ENCODE peak calls at places on chromosomes 4 and X, in four cellular contexts. K, D, O and E are unnamed samples.

GRCh38 chr4:104971458-104971857 is 175.2 kb upstream of the TET2 start:
- DNase-seq in K (no peak), O (no peak), D (no peak), E (no peak)

GRCh38 chrX:77451041-77451440 is 3.9 kb downstream of the FGF16 start:
- DNase-seq in O (no peak), K (no peak), D (no peak), E (no peak)

GRCh38 chrX:40644175-40644574 is 3.2 kb downstream of the CXorf38 start:
- DNase-seq in D (no peak), K (no peak), O (no peak), E (no peak)

GRCh38 chrX:8987672-8988250 is 46.2 kb downstream of the FAM9B start:
- DNase-seq in O (no peak), D (no peak), K (no peak), E (no peak)

GRCh38 chr4:55080174-55080865 is 45.1 kb downstream of the KDR start:
- DNase-seq in K (no peak), O (no peak), D (no peak), E (no peak)

GRCh38 chrX:87572911-87573310 is 55.3 kb downstream of the KLHL4 start:
- DNase-seq in K (no peak), D (no peak), O (no peak), E (no peak)

GRCh38 chr4:113869743-113870375 is 108.3 kb upstream of the CAMK2D start:
- DNase-seq in O (no peak), K (no peak), D (no peak), E (no peak)

GRCh38 chr4:89298788-89299152 is 8.8 kb downstream of the GPRIN3 start:
- DNase-seq in O (no peak), K (no peak), D (no peak), E (no peak)

GRCh38 chr4:75168548-75168947 is 235.6 kb downstream of the PARM1 start:
- DNase-seq in D (no peak), O (no peak), K (no peak), E (no peak)

GRCh38 chr4:84792366-84793301 is 173.9 kb downstream of the WDFY3 start:
- DNase-seq in D (no peak), O (no peak), K (no peak), E (no peak)

GRCh38 chr4:76607266-76607799 is 172.3 kb downstream of the SHROOM3 start:
- DNase-seq in K (no peak), D (no peak), O (no peak), E (no peak)

DNA sequence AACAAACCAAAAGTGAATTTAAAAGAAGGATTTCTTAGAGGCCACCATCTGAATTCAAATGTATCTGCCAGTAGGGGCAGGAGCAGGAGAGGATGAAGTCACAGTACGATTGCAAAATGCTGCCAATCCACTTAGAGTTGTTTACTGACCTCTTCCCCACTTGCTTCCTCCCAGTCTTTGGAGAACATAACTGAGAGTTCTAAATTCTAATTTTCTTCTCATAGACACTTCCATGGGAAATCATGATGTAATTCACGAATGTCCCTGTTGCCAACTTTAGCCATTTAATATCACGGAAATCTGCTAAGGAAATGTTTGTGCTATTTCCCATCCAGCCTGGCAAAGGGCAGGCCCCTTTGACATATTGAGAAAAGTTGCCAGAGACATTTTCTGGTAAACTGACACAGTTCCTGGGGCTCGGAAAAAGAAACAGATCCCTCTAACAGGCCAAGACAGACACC is 33.6 kb upstream of the NOCT start:
- DNase-seq in K (no peak), D (no peak), O (peak), E (no peak)
- TF ChIP-seq CTCF in K (no peak), D (no peak), O (peak), E (no peak)

DNA sequence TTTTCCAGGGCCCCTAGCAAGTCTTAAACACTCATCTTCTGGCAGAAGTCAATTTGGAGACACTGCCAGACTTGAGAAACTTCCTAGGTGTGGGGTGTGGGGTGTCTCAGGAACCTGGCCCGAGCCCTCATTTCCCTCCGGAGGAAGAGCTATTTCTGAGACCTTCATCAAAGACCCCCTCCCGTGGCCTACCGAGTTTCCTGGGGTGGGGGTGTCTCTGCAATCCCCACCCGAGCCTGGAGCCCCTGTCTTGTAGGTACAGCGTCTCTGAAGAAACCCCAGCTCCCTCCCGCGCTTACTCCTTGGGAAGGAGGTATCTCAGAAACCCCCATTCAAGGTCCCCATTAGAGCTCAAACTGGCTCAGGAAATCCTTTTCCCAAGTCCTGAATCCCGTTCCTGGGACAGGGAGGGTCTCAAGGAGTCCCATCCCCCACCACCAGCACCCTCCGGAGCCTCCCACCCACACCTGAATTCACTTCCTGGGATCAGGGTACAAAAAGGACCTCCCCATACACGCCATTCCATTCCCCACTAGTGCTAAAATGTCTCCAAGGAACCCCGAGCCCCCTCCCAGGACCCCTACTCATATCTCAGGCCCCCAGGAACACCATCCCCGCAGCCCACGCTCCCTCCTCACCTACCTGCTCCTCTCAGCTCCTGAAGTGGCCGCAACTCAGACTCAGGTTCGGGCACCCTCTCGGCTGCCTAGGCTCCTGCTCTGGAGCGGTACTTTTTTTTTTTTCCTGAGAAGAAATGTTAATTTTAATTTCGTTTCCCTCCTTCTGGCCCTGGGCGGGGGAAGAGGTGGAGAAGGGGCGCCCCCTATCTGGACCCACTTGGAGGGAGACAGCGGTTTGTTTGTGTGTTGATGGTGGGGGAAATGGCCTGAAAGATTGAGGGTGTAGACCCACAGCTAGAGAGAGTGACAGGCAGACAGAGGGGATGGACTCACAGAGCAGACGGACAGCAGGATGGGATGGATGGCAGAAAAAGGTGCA is 1.1 kb downstream of the SLC38A5 start:
- DNase-seq in D (peak), K (no peak), O (no peak), E (no peak)
- TF ChIP-seq CTCF in D (peak), K (no peak), O (peak), E (no peak)

GRCh38 chrX:55524487-55524886 is 34.8 kb upstream of the USP51 start:
- DNase-seq in K (no peak), D (no peak), O (no peak), E (no peak)
- TF ChIP-seq CTCF in K (no peak), D (no peak), O (peak), E (no peak)

GRCh38 chr4:154328030-154328429 is 163.6 kb downstream of the DCHS2 start:
- DNase-seq in D (no peak), O (no peak), K (no peak), E (no peak)

GRCh38 chr4:154332681-154333421 is 158.7 kb downstream of the DCHS2 start:
- DNase-seq in O (no peak), D (peak), K (peak), E (peak)

GRCh38 chr4:154329268-154329858 is 162.2 kb downstream of the DCHS2 start:
- DNase-seq in K (no peak), D (no peak), O (no peak), E (no peak)

GRCh38 chr4:154335588-154335987 is 156.0 kb downstream of the DCHS2 start:
- DNase-seq in O (no peak), D (no peak), K (no peak), E (no peak)

GRCh38 chr4:154329939-154330338 is 161.7 kb downstream of the DCHS2 start:
- DNase-seq in D (no peak), O (no peak), K (no peak), E (no peak)
- TF ChIP-seq CTCF in D (no peak), O (no peak), K (no peak), E (no peak)

DNA sequence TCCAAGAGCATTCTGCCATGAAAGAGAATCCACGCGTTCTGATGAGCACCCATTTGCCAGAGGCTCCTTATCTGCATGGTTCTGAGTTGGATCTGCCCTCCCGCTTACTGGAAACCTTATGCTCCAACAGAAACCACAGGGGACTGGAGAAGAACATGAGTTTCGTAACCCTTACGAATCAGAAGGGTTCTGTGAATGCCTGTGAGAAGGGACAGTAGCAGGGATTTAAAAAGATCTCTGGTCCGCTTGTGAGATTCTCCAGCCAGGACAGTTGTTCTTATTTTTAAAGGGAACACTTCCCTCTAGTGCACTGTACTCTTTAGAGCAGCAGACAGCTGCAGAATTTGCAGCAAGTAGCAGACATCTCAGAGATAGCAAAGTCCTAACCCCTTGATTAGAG is 22.5 kb upstream of the CENPU start:
- DNase-seq in D (no peak), K (no peak), O (no peak), E (no peak)
- TF ChIP-seq CTCF in D (no peak), K (no peak), O (no peak), E (no peak)

GRCh38 chrX:38987135-38987780 is 186.0 kb downstream of the MID1IP1 start:
- DNase-seq in D (no peak), K (no peak), O (no peak), E (no peak)

GRCh38 chrX:38985375-38985774 is 184.1 kb downstream of the MID1IP1 start:
- DNase-seq in K (no peak), D (peak), O (no peak), E (no peak)

GRCh38 chrX:38985945-38986344 is 184.7 kb downstream of the MID1IP1 start:
- DNase-seq in K (no peak), O (no peak), D (no peak), E (no peak)

GRCh38 chrX:38988301-38988700 is 187.0 kb downstream of the MID1IP1 start:
- DNase-seq in D (no peak), K (no peak), O (no peak), E (no peak)

GRCh38 chrX:38986586-38986985 is 185.3 kb downstream of the MID1IP1 start:
- DNase-seq in O (no peak), D (no peak), K (peak), E (no peak)
- TF ChIP-seq CTCF in O (no peak), D (no peak), K (no peak), E (no peak)

DNA sequence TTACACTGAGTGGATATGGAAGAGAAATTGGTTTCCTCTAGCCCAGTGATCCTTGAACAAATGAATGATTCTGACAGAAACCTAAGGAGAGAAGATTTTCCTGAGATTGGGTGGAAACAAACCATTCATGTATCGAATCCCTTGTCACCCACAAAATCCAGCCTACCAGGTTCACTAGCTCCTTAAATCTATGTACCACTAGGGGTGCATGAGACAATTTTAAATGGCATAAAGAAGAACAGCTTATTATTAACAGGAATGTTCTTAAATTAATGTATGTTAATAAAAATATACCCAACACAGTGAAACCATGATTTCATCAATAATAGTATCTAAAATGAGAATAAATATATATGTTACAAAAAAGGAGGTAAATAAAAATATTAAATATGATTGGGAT is 118.4 kb upstream of the LNX1 start:
- DNase-seq in O (no peak), D (no peak), K (no peak), E (no peak)
- TF ChIP-seq CTCF in O (peak), D (no peak), K (no peak), E (no peak)